ENCODE peak calls at places on chromosome 12, in ten cellular contexts. M, L, F, C, Q, U, T, N, R and Y are unnamed samples.
A peak's percentile ranks its signal among the peaks of the same experiment; 100 is the strongest.

GRCh38 chr12:67541625-67541991 is 106.9 kb upstream of the DYRK2 start:
- DNase-seq in M (no peak), L (no peak), F (no peak), C (peak; percentile 78), Q (no peak), U (no peak), T (no peak), N (no peak), R (no peak), Y (no peak)

GRCh38 chr12:68350753-68351152 is 18.6 kb upstream of the MDM1 start:
- DNase-seq in M (no peak), L (peak; percentile 27), F (no peak), C (no peak), Q (no peak), U (peak; percentile 59), T (no peak), N (no peak), R (no peak), Y (no peak)

GRCh38 chr12:646303-647038 is 16.8 kb downstream of the NINJ2 start:
- DNase-seq in M (peak; percentile 65), L (no peak), F (peak; percentile 57), C (no peak), Q (peak; percentile 45), U (no peak), T (no peak), N (no peak), R (no peak), Y (no peak)

GRCh38 chr12:115972241-115972640 is 305.3 kb downstream of the MED13L start:
- DNase-seq in M (no peak), L (no peak), F (no peak), C (no peak), Q (no peak), U (no peak), T (no peak), N (no peak), R (no peak), Y (no peak)

GRCh38 chr12:123041042-123041531 is 60.6 kb downstream of the ARL6IP4 start:
- DNase-seq in M (no peak), L (no peak), F (no peak), C (no peak), Q (no peak), U (no peak), T (no peak), N (no peak), R (no peak), Y (no peak)

GRCh38 chr12:39867631-39868030 is 238.2 kb downstream of the SLC2A13 start:
- DNase-seq in M (no peak), L (no peak), F (peak; percentile 43), C (no peak), Q (no peak), U (no peak), T (no peak), N (no peak), R (no peak), Y (no peak)

GRCh38 chr12:130053641-130054040 is 108.6 kb upstream of the FZD10 start:
- DNase-seq in M (no peak), L (no peak), F (no peak), C (no peak), Q (no peak), U (no peak), T (peak; percentile 19), N (no peak), R (no peak), Y (no peak)

GRCh38 chr12:77152623-77153193 is 87.3 kb upstream of the E2F7 start:
- DNase-seq in M (no peak), L (peak; percentile 82), F (peak; percentile 74), C (no peak), Q (no peak), U (peak; percentile 36), T (no peak), N (peak; percentile 52), R (no peak), Y (no peak)

GRCh38 chr12:71556881-71557280 is 106.8 kb downstream of the ZFC3H1 start:
- DNase-seq in M (no peak), L (peak; percentile 76), F (peak; percentile 65), C (no peak), Q (no peak), U (peak; percentile 91), T (no peak), N (no peak), R (peak; percentile 88), Y (no peak)

GRCh38 chr12:79233341-79233761 is 368.8 kb downstream of the SYT1 start:
- DNase-seq in M (no peak), L (no peak), F (no peak), C (peak; percentile 66), Q (no peak), U (no peak), T (no peak), N (no peak), R (no peak), Y (peak; percentile 11)

GRCh38 chr12:29024117-29024516 is 125.0 kb upstream of the FAR2 start:
- DNase-seq in M (no peak), L (no peak), F (no peak), C (no peak), Q (no peak), U (no peak), T (no peak), N (no peak), R (no peak), Y (no peak)
- TF ChIP-seq CTCF in M (no peak), L (peak; percentile 12), F (peak; percentile 5), C (peak; percentile 22), Q (peak; percentile 31), U (peak; percentile 13), T (no peak), N (peak; percentile 27), R (no peak), Y (no peak)

GRCh38 chr12:4111010-4111409 is 162.6 kb upstream of the CCND2 start:
- DNase-seq in M (no peak), L (no peak), F (no peak), C (no peak), Q (no peak), U (no peak), T (no peak), N (no peak), R (no peak), Y (no peak)
- TF ChIP-seq CTCF in M (no peak), L (no peak), F (no peak), C (no peak), Q (no peak), U (no peak), T (no peak), N (no peak), R (no peak), Y (no peak)

DNA sequence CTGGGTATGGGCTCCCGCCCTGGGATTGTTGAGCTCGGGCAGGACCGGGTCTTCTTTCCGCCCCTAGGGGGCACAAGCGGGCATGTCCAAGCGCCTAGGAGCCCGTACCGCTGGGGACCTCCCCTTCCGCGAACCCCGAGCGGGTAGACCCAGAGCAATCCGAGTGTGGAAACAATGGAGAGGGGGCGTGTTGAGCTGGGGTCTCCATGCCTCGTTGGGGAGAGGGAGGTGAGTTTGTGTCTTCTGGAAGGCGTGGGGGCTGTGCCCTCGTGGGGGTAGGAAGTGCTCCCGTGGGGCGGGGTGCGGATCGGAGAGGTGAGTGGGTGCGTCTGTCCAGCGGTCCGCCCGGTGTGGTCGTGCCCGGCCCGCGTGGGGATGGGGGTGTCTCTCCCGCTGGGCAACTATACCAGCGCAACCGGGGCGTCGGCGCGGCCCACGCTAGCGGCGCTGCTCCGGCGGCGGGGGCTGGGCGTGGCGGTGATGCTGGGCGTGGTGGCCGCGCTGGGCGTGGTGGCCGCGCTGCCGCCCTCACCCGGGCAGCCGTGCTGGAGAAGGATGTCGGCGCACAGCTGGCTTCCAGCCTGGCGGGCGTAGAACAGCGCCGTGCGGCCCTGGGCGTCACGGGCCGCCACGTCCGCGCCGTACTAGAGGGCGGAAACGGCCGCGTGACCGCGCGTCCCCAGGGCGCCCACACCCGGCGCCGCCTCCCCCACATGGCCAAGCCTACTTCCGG is 12.2 kb downstream of the AGAP2 start:
- DNase-seq in M (peak; percentile 80), L (peak; percentile 83), F (peak; percentile 86), C (peak; percentile 72), Q (peak; percentile 84), U (peak; percentile 50), T (peak; percentile 92), N (peak; percentile 69), R (peak; percentile 26), Y (no peak)
- TF ChIP-seq CTCF in M (peak; percentile 75), L (peak; percentile 85), F (peak; percentile 89), C (peak; percentile 73), Q (peak; percentile 59), U (peak; percentile 61), T (peak; percentile 40), N (peak; percentile 88), R (peak; percentile 90), Y (peak; percentile 17)

GRCh38 chr12:25131270-25131669 is 63.7 kb downstream of the DNAI7 start:
- DNase-seq in M (no peak), L (no peak), F (no peak), C (no peak), Q (no peak), U (no peak), T (no peak), N (no peak), R (no peak), Y (no peak)

GRCh38 chr12:25130741-25131188 is 64.2 kb downstream of the DNAI7 start:
- DNase-seq in M (no peak), L (peak; percentile 82), F (peak; percentile 66), C (peak; percentile 74), Q (no peak), U (peak; percentile 44), T (no peak), N (peak; percentile 50), R (no peak), Y (peak; percentile 41)

DNA sequence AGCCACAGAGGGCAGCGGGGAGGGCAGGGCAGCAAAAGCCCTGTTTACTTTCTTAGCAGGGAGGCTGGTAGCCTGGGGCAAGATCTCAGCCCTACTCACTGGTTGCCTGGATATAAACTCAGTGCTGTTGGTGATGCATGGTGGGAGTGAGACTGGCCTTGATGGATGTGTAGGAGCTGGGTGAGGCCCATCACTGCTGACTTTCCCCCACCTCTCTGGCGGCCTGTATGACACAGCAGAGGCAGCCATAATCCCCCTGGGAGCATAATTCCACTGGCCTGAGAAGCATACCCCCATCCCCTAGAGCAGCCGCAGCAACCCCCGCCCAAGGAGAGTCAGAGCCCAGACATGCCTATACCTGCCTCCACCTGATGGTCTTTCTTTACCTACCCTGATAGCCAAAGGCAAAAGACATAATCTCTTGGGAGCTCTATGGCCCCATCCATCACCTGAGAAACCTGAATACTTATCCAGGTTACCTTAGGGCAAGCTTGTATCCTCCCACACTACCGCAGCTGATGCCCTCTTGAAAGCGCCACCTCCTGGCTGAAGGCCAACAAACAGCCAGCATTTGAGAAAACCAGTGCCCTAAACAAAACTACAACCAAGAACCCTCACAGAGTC is 59.3 kb downstream of the DNAI7 start:
- DNase-seq in M (no peak), L (no peak), F (no peak), C (no peak), Q (no peak), U (no peak), T (peak; percentile 54), N (no peak), R (no peak), Y (no peak)
- TF ChIP-seq CTCF in M (no peak), L (no peak), F (no peak), C (peak; percentile 33), Q (no peak), U (no peak), T (no peak), N (no peak), R (no peak), Y (peak; percentile 21)